ENCODE peak calls at places on chromosomes 3 and 15, in five cellular contexts. One of them, this sample, is unnamed.

GRCh38 chr3:60461199-60461598 is 790.1 kb downstream of the FHIT start:
- DNase-seq in A549: no peak
- DNase-seq in RWPE1: no peak
- DNase-seq in dorsolateral prefrontal cortex: no peak
- DNase-seq in glutamatergic neuron: no peak
- DNase-seq in this sample: no peak

GRCh38 chr15:37980010-37980409 is 45.6 kb downstream of the TMCO5A start:
- DNase-seq in dorsolateral prefrontal cortex: no peak
- DNase-seq in A549: no peak
- DNase-seq in glutamatergic neuron: no peak
- DNase-seq in RWPE1: no peak
- DNase-seq in this sample: no peak

GRCh38 chr15:89461386-89461785 is 35.0 kb downstream of the RHCG start:
- DNase-seq in RWPE1: no peak
- DNase-seq in glutamatergic neuron: no peak
- DNase-seq in A549: no peak
- DNase-seq in dorsolateral prefrontal cortex: peak
- DNase-seq in this sample: no peak

GRCh38 chr3:128398586-128398985 is 68.1 kb downstream of the DNAJB8 start:
- DNase-seq in dorsolateral prefrontal cortex: no peak
- DNase-seq in RWPE1: no peak
- DNase-seq in A549: no peak
- DNase-seq in glutamatergic neuron: no peak
- DNase-seq in this sample: no peak

GRCh38 chr3:135458539-135458938 is 507.0 kb upstream of the PPP2R3A start:
- DNase-seq in dorsolateral prefrontal cortex: no peak
- DNase-seq in RWPE1: no peak
- DNase-seq in glutamatergic neuron: no peak
- DNase-seq in A549: no peak
- DNase-seq in this sample: no peak

GRCh38 chr3:7953449-7954015 is 548.1 kb upstream of the LMCD1 start:
- DNase-seq in A549: no peak
- DNase-seq in RWPE1: no peak
- DNase-seq in glutamatergic neuron: no peak
- DNase-seq in dorsolateral prefrontal cortex: no peak
- DNase-seq in this sample: no peak

GRCh38 chr15:67551207-67551743 is 8.8 kb downstream of the MAP2K5 start:
- DNase-seq in dorsolateral prefrontal cortex: no peak
- DNase-seq in glutamatergic neuron: no peak
- DNase-seq in A549: no peak
- DNase-seq in RWPE1: no peak
- DNase-seq in this sample: no peak

GRCh38 chr15:76285241-76285825 is 25.9 kb downstream of the ETFA start:
- DNase-seq in RWPE1: peak
- DNase-seq in glutamatergic neuron: no peak
- DNase-seq in A549: peak
- DNase-seq in dorsolateral prefrontal cortex: no peak
- DNase-seq in this sample: peak

GRCh38 chr15:76217029-76217866 is 94.0 kb downstream of the ETFA start:
- DNase-seq in dorsolateral prefrontal cortex: no peak
- DNase-seq in A549: no peak
- DNase-seq in glutamatergic neuron: no peak
- DNase-seq in RWPE1: peak
- DNase-seq in this sample: no peak

GRCh38 chr3:165919284-165919683 is 82.1 kb upstream of the BCHE start:
- DNase-seq in RWPE1: no peak
- DNase-seq in glutamatergic neuron: no peak
- DNase-seq in dorsolateral prefrontal cortex: no peak
- DNase-seq in A549: no peak
- DNase-seq in this sample: no peak

GRCh38 chr15:66619152-66619903 is 53.5 kb upstream of the LCTL start:
- DNase-seq in glutamatergic neuron: peak
- DNase-seq in A549: peak
- DNase-seq in dorsolateral prefrontal cortex: peak
- DNase-seq in RWPE1: peak
- DNase-seq in this sample: peak

GRCh38 chr3:101903426-101903825 is 54.1 kb downstream of the NFKBIZ start:
- DNase-seq in glutamatergic neuron: no peak
- DNase-seq in dorsolateral prefrontal cortex: no peak
- DNase-seq in A549: no peak
- DNase-seq in RWPE1: no peak
- DNase-seq in this sample: no peak

GRCh38 chr15:71945012-71945411 is 134.7 kb downstream of the NR2E3 start:
- DNase-seq in glutamatergic neuron: no peak
- DNase-seq in dorsolateral prefrontal cortex: no peak
- DNase-seq in RWPE1: no peak
- DNase-seq in A549: no peak
- DNase-seq in this sample: no peak

GRCh38 chr3:66692108-66692750 is 191.4 kb upstream of the LRIG1 start:
- DNase-seq in A549: no peak
- DNase-seq in RWPE1: no peak
- DNase-seq in glutamatergic neuron: no peak
- DNase-seq in dorsolateral prefrontal cortex: no peak
- DNase-seq in this sample: no peak

GRCh38 chr15:26838742-26839460 is 28.0 kb upstream of the GABRA5 start:
- DNase-seq in glutamatergic neuron: peak
- DNase-seq in RWPE1: no peak
- DNase-seq in dorsolateral prefrontal cortex: no peak
- DNase-seq in A549: peak
- DNase-seq in this sample: peak

GRCh38 chr3:196941846-196942225 is 492 bp downstream of the NCBP2 start:
- DNase-seq in dorsolateral prefrontal cortex: peak
- DNase-seq in RWPE1: peak
- DNase-seq in A549: peak
- DNase-seq in glutamatergic neuron: peak
- DNase-seq in this sample: peak

GRCh38 chr3:78368576-78369345 is 1328.9 kb downstream of the ROBO2 start:
- DNase-seq in A549: no peak
- DNase-seq in glutamatergic neuron: no peak
- DNase-seq in RWPE1: no peak
- DNase-seq in dorsolateral prefrontal cortex: no peak
- DNase-seq in this sample: no peak

GRCh38 chr15:63157891-63158431 is 684 bp upstream of the RPS27L start:
- DNase-seq in dorsolateral prefrontal cortex: peak
- DNase-seq in glutamatergic neuron: peak
- DNase-seq in A549: peak
- DNase-seq in RWPE1: peak
- DNase-seq in this sample: peak

GRCh38 chr3:172561894-172562664 is 38.8 kb upstream of the TNFSF10 start:
- DNase-seq in dorsolateral prefrontal cortex: no peak
- DNase-seq in RWPE1: no peak
- DNase-seq in A549: no peak
- DNase-seq in glutamatergic neuron: no peak
- DNase-seq in this sample: no peak

GRCh38 chr15:59828871-59829270 is 139.8 kb upstream of the BNIP2 start:
- DNase-seq in glutamatergic neuron: no peak
- DNase-seq in A549: no peak
- DNase-seq in RWPE1: peak
- DNase-seq in dorsolateral prefrontal cortex: no peak
- DNase-seq in this sample: no peak

GRCh38 chr3:140203510-140203909 is 268.5 kb downstream of the CLSTN2 start:
- DNase-seq in dorsolateral prefrontal cortex: no peak
- DNase-seq in RWPE1: no peak
- DNase-seq in glutamatergic neuron: no peak
- DNase-seq in A549: no peak
- DNase-seq in this sample: no peak

GRCh38 chr3:190384241-190384863 is 3.6 kb upstream of the CLDN16 start:
- DNase-seq in A549: peak
- DNase-seq in RWPE1: peak
- DNase-seq in dorsolateral prefrontal cortex: no peak
- DNase-seq in glutamatergic neuron: no peak
- DNase-seq in this sample: no peak

GRCh38 chr3:188287339-188287738 is 133.4 kb downstream of the LPP start:
- DNase-seq in A549: no peak
- DNase-seq in RWPE1: no peak
- DNase-seq in dorsolateral prefrontal cortex: no peak
- DNase-seq in glutamatergic neuron: no peak
- DNase-seq in this sample: no peak

GRCh38 chr15:60760646-60761504 is 281.9 kb upstream of the ICE2 start:
- DNase-seq in A549: no peak
- DNase-seq in RWPE1: peak
- DNase-seq in dorsolateral prefrontal cortex: no peak
- DNase-seq in glutamatergic neuron: no peak
- DNase-seq in this sample: no peak

GRCh38 chr3:57025237-57025636 is 35.2 kb upstream of the SPATA12 start:
- DNase-seq in A549: no peak
- DNase-seq in dorsolateral prefrontal cortex: no peak
- DNase-seq in glutamatergic neuron: no peak
- DNase-seq in RWPE1: no peak
- DNase-seq in this sample: no peak

GRCh38 chr15:99305761-99306505 is 54.7 kb downstream of the LRRC28 start:
- DNase-seq in RWPE1: peak
- DNase-seq in A549: no peak
- DNase-seq in dorsolateral prefrontal cortex: no peak
- DNase-seq in glutamatergic neuron: no peak
- DNase-seq in this sample: no peak

GRCh38 chr3:160676547-160677303 is at the start of gene ARL14:
- DNase-seq in glutamatergic neuron: no peak
- DNase-seq in RWPE1: peak
- DNase-seq in dorsolateral prefrontal cortex: no peak
- DNase-seq in A549: peak
- DNase-seq in this sample: no peak

GRCh38 chr3:86976206-86976605 is 14.7 kb downstream of the VGLL3 start:
- DNase-seq in RWPE1: no peak
- DNase-seq in A549: no peak
- DNase-seq in dorsolateral prefrontal cortex: no peak
- DNase-seq in glutamatergic neuron: no peak
- DNase-seq in this sample: no peak

GRCh38 chr15:75650908-75651809 is 3.4 kb downstream of the SNX33 start:
- DNase-seq in A549: no peak
- DNase-seq in RWPE1: no peak
- DNase-seq in glutamatergic neuron: no peak
- DNase-seq in dorsolateral prefrontal cortex: no peak
- DNase-seq in this sample: no peak

DNA sequence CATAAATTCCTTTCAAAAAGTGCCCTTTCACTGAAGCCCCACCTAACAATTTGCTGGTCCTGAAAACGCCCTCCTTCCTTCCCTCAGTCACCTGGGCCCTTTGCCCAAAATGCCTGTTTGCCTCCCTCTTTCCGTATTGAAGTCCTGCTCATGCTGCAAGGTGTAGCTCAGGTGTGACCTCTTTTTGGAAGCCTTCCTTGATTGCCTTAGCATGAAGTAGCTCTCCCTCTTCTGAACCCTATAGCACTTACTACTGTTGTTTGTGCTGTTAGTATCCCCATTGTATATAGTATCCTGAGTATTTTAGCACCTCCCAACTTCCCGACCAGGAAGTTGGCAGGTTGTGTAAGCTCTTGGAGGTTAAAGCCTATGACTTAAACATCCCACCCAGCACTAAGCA is 1.7 kb downstream of the PLS1 start:
- DNase-seq in A549: no peak
- DNase-seq in RWPE1: no peak
- DNase-seq in glutamatergic neuron: no peak
- DNase-seq in dorsolateral prefrontal cortex: no peak
- DNase-seq in this sample: no peak
- TF ChIP-seq CTCF in A549: no peak
- TF ChIP-seq CTCF in RWPE1: no peak
- TF ChIP-seq CTCF in glutamatergic neuron: no peak
- TF ChIP-seq CTCF in dorsolateral prefrontal cortex: no peak
- TF ChIP-seq CTCF in this sample: no peak

DNA sequence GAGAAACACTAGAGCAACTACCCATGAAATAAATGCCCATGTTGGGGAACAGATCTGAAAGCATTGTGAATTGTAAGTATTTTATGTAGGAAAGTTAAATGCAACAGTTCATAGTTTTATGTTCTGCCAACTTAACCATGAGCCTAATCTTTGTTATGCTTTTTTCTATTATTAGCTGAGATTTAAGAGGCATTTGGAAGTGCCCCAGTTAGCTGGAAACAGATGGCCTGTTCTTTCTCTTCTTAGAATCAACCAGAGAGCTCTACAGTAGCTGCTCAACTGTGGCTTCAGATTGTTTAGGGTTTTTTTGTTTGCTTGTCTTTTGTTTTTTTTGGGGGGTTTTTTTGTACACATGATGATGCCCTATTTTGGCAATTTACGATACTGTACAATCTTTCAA is 284.4 kb downstream of the KCNH8 start:
- DNase-seq in dorsolateral prefrontal cortex: no peak
- DNase-seq in RWPE1: no peak
- DNase-seq in glutamatergic neuron: no peak
- DNase-seq in A549: no peak
- DNase-seq in this sample: no peak
- TF ChIP-seq CTCF in dorsolateral prefrontal cortex: no peak
- TF ChIP-seq CTCF in RWPE1: no peak
- TF ChIP-seq CTCF in glutamatergic neuron: no peak
- TF ChIP-seq CTCF in A549: no peak
- TF ChIP-seq CTCF in this sample: no peak

GRCh38 chr3:13309004-13309403 is 111.1 kb downstream of the NUP210 start:
- DNase-seq in glutamatergic neuron: no peak
- DNase-seq in RWPE1: no peak
- DNase-seq in dorsolateral prefrontal cortex: no peak
- DNase-seq in A549: no peak
- DNase-seq in this sample: no peak

GRCh38 chr3:13305623-13306022 is 114.5 kb downstream of the NUP210 start:
- DNase-seq in glutamatergic neuron: no peak
- DNase-seq in A549: no peak
- DNase-seq in dorsolateral prefrontal cortex: no peak
- DNase-seq in RWPE1: no peak
- DNase-seq in this sample: no peak

GRCh38 chr3:13307041-13307440 is 113.1 kb downstream of the NUP210 start:
- DNase-seq in A549: no peak
- DNase-seq in RWPE1: no peak
- DNase-seq in glutamatergic neuron: no peak
- DNase-seq in dorsolateral prefrontal cortex: no peak
- DNase-seq in this sample: no peak

GRCh38 chr3:13303410-13303809 is 116.7 kb downstream of the NUP210 start:
- DNase-seq in A549: no peak
- DNase-seq in dorsolateral prefrontal cortex: no peak
- DNase-seq in RWPE1: no peak
- DNase-seq in glutamatergic neuron: no peak
- DNase-seq in this sample: no peak

DNA sequence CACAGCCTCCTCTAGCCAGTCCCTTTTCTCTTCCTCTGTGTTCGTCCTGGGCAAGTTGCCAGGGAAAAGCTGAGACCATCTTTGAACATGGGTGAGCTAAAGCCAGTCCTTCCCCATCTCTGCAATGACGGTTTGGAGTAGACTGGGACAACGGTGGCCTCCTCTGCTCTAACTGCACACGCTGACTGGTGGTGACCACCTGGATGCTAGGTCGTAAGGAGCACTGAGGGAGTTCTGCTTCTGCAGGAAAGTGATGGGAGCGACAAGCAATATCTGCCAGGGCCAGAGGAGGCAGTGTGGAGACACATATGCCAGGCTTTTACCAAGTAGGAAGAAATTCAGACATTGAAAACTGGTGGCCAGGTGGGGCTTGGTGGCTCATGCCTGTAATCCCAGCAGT is 111.7 kb downstream of the NUP210 start:
- DNase-seq in RWPE1: no peak
- DNase-seq in glutamatergic neuron: peak
- DNase-seq in dorsolateral prefrontal cortex: no peak
- DNase-seq in A549: peak
- DNase-seq in this sample: peak
- TF ChIP-seq CTCF in RWPE1: no peak
- TF ChIP-seq CTCF in glutamatergic neuron: peak
- TF ChIP-seq CTCF in dorsolateral prefrontal cortex: peak
- TF ChIP-seq CTCF in A549: peak
- TF ChIP-seq CTCF in this sample: peak

GRCh38 chr15:82621970-82622369 is 25.2 kb downstream of the CPEB1 start:
- DNase-seq in dorsolateral prefrontal cortex: no peak
- DNase-seq in glutamatergic neuron: no peak
- DNase-seq in A549: peak
- DNase-seq in RWPE1: no peak
- DNase-seq in this sample: no peak
- TF ChIP-seq CTCF in dorsolateral prefrontal cortex: no peak
- TF ChIP-seq CTCF in glutamatergic neuron: no peak
- TF ChIP-seq CTCF in A549: peak
- TF ChIP-seq CTCF in RWPE1: no peak
- TF ChIP-seq CTCF in this sample: no peak

GRCh38 chr15:57017024-57017423 is 98.6 kb downstream of the TCF12 start:
- DNase-seq in glutamatergic neuron: no peak
- DNase-seq in A549: no peak
- DNase-seq in dorsolateral prefrontal cortex: no peak
- DNase-seq in RWPE1: no peak
- DNase-seq in this sample: no peak
- TF ChIP-seq CTCF in glutamatergic neuron: no peak
- TF ChIP-seq CTCF in A549: no peak
- TF ChIP-seq CTCF in dorsolateral prefrontal cortex: peak
- TF ChIP-seq CTCF in RWPE1: no peak
- TF ChIP-seq CTCF in this sample: no peak

This sample was measured in endothelial cell.